ENCODE peak calls at places on chromosomes 3 and 15, in nine cellular contexts. G is Karpas-422; Y is CD8-positive, alpha-beta memory T cell; Z is neural crest cell; V is A172; L is NCI-H524; R is NCI-H345; X is T-cell; S is foreskin fibroblast. Q is an unnamed sample.

GRCh38 chr3:127273196-127273595 is 14.7 kb downstream of the PRR20G start:
- DNase-seq in Z (no peak), Y (no peak), S (no peak), G (no peak), R (no peak), L (no peak), V (no peak), X (no peak), Q (no peak)

GRCh38 chr3:115245437-115245836 is 98.3 kb upstream of the ZBTB20 start:
- DNase-seq in L (no peak), V (peak), R (no peak), S (peak), G (no peak), Y (no peak), X (no peak), Z (no peak), Q (peak)

GRCh38 chr3:37766797-37767776 is 94.6 kb upstream of the CTDSPL start:
- DNase-seq in S (peak), R (peak), Y (no peak), G (no peak), V (no peak), X (no peak), L (no peak), Z (no peak), Q (no peak)

GRCh38 chr3:136547293-136547692 is 204.9 kb downstream of the STAG1 start:
- DNase-seq in V (no peak), L (peak), S (peak), Z (no peak), R (no peak), Y (no peak), G (peak), X (no peak), Q (peak)

GRCh38 chr3:116442331-116443021 is 2.8 kb downstream of the LSAMP start:
- DNase-seq in V (no peak), Z (no peak), L (no peak), R (no peak), G (no peak), X (no peak), Y (no peak), S (peak), Q (no peak)

GRCh38 chr3:1462916-1463315 is 370.1 kb downstream of the CNTN6 start:
- DNase-seq in S (no peak), R (no peak), G (no peak), V (no peak), Z (no peak), L (no peak), Y (no peak), X (no peak), Q (no peak)

GRCh38 chr15:29139072-29139471 is 130.6 kb downstream of the NSMCE3 start:
- DNase-seq in L (no peak), V (no peak), S (no peak), G (no peak), Z (no peak), R (no peak), X (no peak), Y (no peak), Q (no peak)

GRCh38 chr3:194197981-194198695 is 62.2 kb downstream of the HES1 start:
- DNase-seq in G (no peak), L (no peak), Y (no peak), V (no peak), X (no peak), R (no peak), Z (no peak), S (no peak), Q (no peak)

GRCh38 chr3:127426444-127427168 is 138.8 kb upstream of the PRR20G start:
- DNase-seq in R (peak), Z (peak), V (no peak), G (no peak), S (no peak), L (peak), X (no peak), Y (no peak), Q (no peak)

GRCh38 chr15:59457103-59457502 is 19.1 kb downstream of the FAM81A start:
- DNase-seq in G (no peak), X (no peak), R (no peak), L (no peak), Z (no peak), S (no peak), V (no peak), Y (no peak), Q (peak)

GRCh38 chr15:34271493-34271892 is 46.7 kb downstream of the EMC4 start:
- DNase-seq in R (no peak), X (no peak), G (no peak), S (peak), Z (no peak), L (no peak), V (peak), Y (no peak), Q (peak)

GRCh38 chr3:29694783-29695182 is 413.9 kb downstream of the RBMS3 start:
- DNase-seq in Y (no peak), V (peak), Z (no peak), L (no peak), S (peak), X (no peak), G (no peak), R (no peak), Q (peak)

GRCh38 chr3:140341817-140342403 is 336.0 kb upstream of the TRIM42 start:
- DNase-seq in S (no peak), V (no peak), L (peak), Y (no peak), R (peak), Z (no peak), G (no peak), X (no peak), Q (no peak)

Q was measured in fibroblast of lung.